ENCODE peak calls at places on chromosome 18, in six cellular contexts. One of them, this sample, is unnamed.

GRCh38 chr18:55587341-55588000 is 521 bp downstream of the TCF4 start:
- DNase-seq in activated gamma-delta T cell: no peak
- DNase-seq in endothelial cell: no peak
- DNase-seq in coronary artery: no peak
- DNase-seq in left ventricle myocardium inferior: peak
- DNase-seq in head of caudate nucleus: peak
- DNase-seq in this sample: no peak

GRCh38 chr18:49013961-49014604 is 63.3 kb upstream of the SMAD7 start:
- DNase-seq in head of caudate nucleus: no peak
- DNase-seq in endothelial cell: no peak
- DNase-seq in left ventricle myocardium inferior: no peak
- DNase-seq in activated gamma-delta T cell: no peak
- DNase-seq in coronary artery: peak
- DNase-seq in this sample: no peak

GRCh38 chr18:64258111-64258650 is 109.3 kb upstream of the LINC00305 start:
- DNase-seq in left ventricle myocardium inferior: no peak
- DNase-seq in coronary artery: no peak
- DNase-seq in endothelial cell: no peak
- DNase-seq in activated gamma-delta T cell: no peak
- DNase-seq in head of caudate nucleus: no peak
- DNase-seq in this sample: no peak

GRCh38 chr18:54647176-54647575 is 56.1 kb downstream of the DYNAP start:
- DNase-seq in head of caudate nucleus: no peak
- DNase-seq in activated gamma-delta T cell: no peak
- DNase-seq in endothelial cell: peak
- DNase-seq in coronary artery: no peak
- DNase-seq in left ventricle myocardium inferior: no peak
- DNase-seq in this sample: no peak

GRCh38 chr18:52311331-52311730 is 28.7 kb upstream of the DCC start:
- DNase-seq in coronary artery: no peak
- DNase-seq in left ventricle myocardium inferior: no peak
- DNase-seq in activated gamma-delta T cell: no peak
- DNase-seq in endothelial cell: no peak
- DNase-seq in head of caudate nucleus: no peak
- DNase-seq in this sample: no peak

GRCh38 chr18:34767601-34768027 is 57.5 kb downstream of the DTNA start:
- DNase-seq in activated gamma-delta T cell: no peak
- DNase-seq in endothelial cell: no peak
- DNase-seq in coronary artery: no peak
- DNase-seq in head of caudate nucleus: no peak
- DNase-seq in left ventricle myocardium inferior: no peak
- DNase-seq in this sample: no peak

GRCh38 chr18:11245889-11246288 is 96.5 kb upstream of the PIEZO2 start:
- DNase-seq in activated gamma-delta T cell: no peak
- DNase-seq in head of caudate nucleus: no peak
- DNase-seq in left ventricle myocardium inferior: no peak
- DNase-seq in endothelial cell: no peak
- DNase-seq in coronary artery: no peak
- DNase-seq in this sample: no peak

GRCh38 chr18:1394966-1395365 is 490.3 kb downstream of the ADCYAP1 start:
- DNase-seq in head of caudate nucleus: no peak
- DNase-seq in activated gamma-delta T cell: no peak
- DNase-seq in endothelial cell: no peak
- DNase-seq in coronary artery: no peak
- DNase-seq in left ventricle myocardium inferior: no peak
- DNase-seq in this sample: no peak

GRCh38 chr18:32909798-32910561 is 137.2 kb upstream of the KLHL14 start:
- DNase-seq in activated gamma-delta T cell: no peak
- DNase-seq in coronary artery: no peak
- DNase-seq in left ventricle myocardium inferior: no peak
- DNase-seq in endothelial cell: no peak
- DNase-seq in head of caudate nucleus: no peak
- DNase-seq in this sample: no peak

GRCh38 chr18:79834834-79835233 is 37.1 kb downstream of the KCNG2 start:
- DNase-seq in coronary artery: no peak
- DNase-seq in endothelial cell: no peak
- DNase-seq in activated gamma-delta T cell: no peak
- DNase-seq in left ventricle myocardium inferior: no peak
- DNase-seq in head of caudate nucleus: no peak
- DNase-seq in this sample: no peak

GRCh38 chr18:79707239-79707638 is 27.6 kb downstream of the CTDP1 start:
- DNase-seq in head of caudate nucleus: no peak
- DNase-seq in coronary artery: no peak
- DNase-seq in left ventricle myocardium inferior: no peak
- DNase-seq in activated gamma-delta T cell: no peak
- DNase-seq in endothelial cell: no peak
- DNase-seq in this sample: no peak

This sample was measured in progenitor cell of endocrine pancreas.